ENCODE peak calls at places on chromosomes 3 and 15, in eight cellular contexts. N, W, Z, S, I, K, J and R are unnamed samples.

GRCh38 chr15:52760562-52760961 is 29.6 kb downstream of the ONECUT1 start:
- DNase-seq in S (no peak), K (no peak), J (no peak), N (no peak), Z (no peak), W (no peak), I (no peak), R (no peak)

GRCh38 chr15:45242289-45242688 is 9.7 kb upstream of the SLC28A2 start:
- DNase-seq in I (no peak), W (no peak), Z (no peak), K (no peak), J (peak), N (no peak), S (no peak), R (no peak)

GRCh38 chr3:50529996-50530706 is 26.7 kb upstream of the CACNA2D2 start:
- DNase-seq in I (no peak), W (no peak), J (peak), N (no peak), S (peak), Z (no peak), K (no peak), R (no peak)

GRCh38 chr3:99562138-99562537 is 76.3 kb upstream of the COL8A1 start:
- DNase-seq in N (peak), K (no peak), S (peak), J (peak), W (no peak), I (no peak), Z (no peak), R (no peak)

GRCh38 chr3:21392521-21392920 is 358.5 kb downstream of the ZNF385D start:
- DNase-seq in W (no peak), N (no peak), K (no peak), S (no peak), Z (no peak), I (no peak), J (no peak), R (no peak)

GRCh38 chr3:45795882-45796765 is at the start of gene SLC6A20:
- DNase-seq in I (no peak), J (peak), K (no peak), Z (no peak), S (peak), N (no peak), W (peak), R (no peak)

GRCh38 chr15:95843241-95843851 is 487.2 kb upstream of the NR2F2 start:
- DNase-seq in I (peak), W (no peak), S (no peak), Z (no peak), N (no peak), K (no peak), J (peak), R (no peak)

GRCh38 chr3:23806322-23807160 is 786 bp downstream of the UBE2E1 start:
- DNase-seq in Z (peak), K (no peak), J (peak), W (peak), I (no peak), N (no peak), S (peak), R (no peak)

GRCh38 chr3:4505688-4506558 is 12.8 kb downstream of the ITPR1 start:
- DNase-seq in J (no peak), I (no peak), W (no peak), N (no peak), Z (no peak), S (no peak), K (no peak), R (no peak)

GRCh38 chr3:123130079-123130726 is 63.4 kb downstream of the PDIA5 start:
- DNase-seq in I (no peak), J (no peak), N (no peak), Z (no peak), W (no peak), S (no peak), K (no peak), R (no peak)

GRCh38 chr3:195914648-195915473 is 6.5 kb upstream of the TNK2 start:
- DNase-seq in W (peak), S (peak), K (peak), N (peak), I (no peak), J (peak), Z (no peak), R (no peak)

GRCh38 chr3:11260460-11260859 is 11.7 kb upstream of the ATG7 start:
- DNase-seq in S (no peak), I (no peak), J (no peak), N (no peak), Z (no peak), K (no peak), W (no peak), R (no peak)

GRCh38 chr3:129026728-129027543 is 25.8 kb downstream of the EFCC1 start:
- DNase-seq in I (peak), W (peak), Z (peak), J (peak), K (no peak), N (no peak), S (peak), R (peak)

GRCh38 chr3:12155833-12156232 is 2.9 kb downstream of the TIMP4 start:
- DNase-seq in S (no peak), Z (no peak), W (no peak), K (no peak), J (no peak), I (no peak), N (no peak), R (no peak)